ENCODE peak calls at places on chromosomes 12 and 14, in seven cellular contexts. G is lung microvascular endothelial cell, K is tibial artery, J is lung, Z is T-helper 1 cell, B is MV-4-11, C is C1 segment of cervical spinal cord. W is an unnamed sample.

GRCh38 chr12:532908-533565 is 73.3 kb downstream of the B4GALNT3 start:
- DNase-seq in G (no peak), C (no peak), B (peak; percentile 69), Z (no peak), J (no peak), K (no peak), W (no peak)

GRCh38 chr12:62403031-62403430 is 63.6 kb upstream of the MON2 start:
- DNase-seq in Z (no peak), C (no peak), B (no peak), J (no peak), K (no peak), G (no peak), W (no peak)

GRCh38 chr14:102140027-102140749 is 491 bp downstream of the WDR20 start:
- DNase-seq in C (peak; percentile 34), B (no peak), K (peak; percentile 38), G (peak; percentile 37), J (peak; percentile 46), Z (peak; percentile 13), W (peak; percentile 68)

GRCh38 chr14:61803755-61804154 is 41.5 kb downstream of the SNAPC1 start:
- DNase-seq in Z (no peak), G (no peak), C (no peak), K (no peak), B (no peak), J (no peak), W (no peak)

GRCh38 chr14:21087294-21088091 is 11.0 kb downstream of the ZNF219 start:
- DNase-seq in B (peak; percentile 96), K (no peak), G (peak; percentile 99), C (no peak), J (no peak), Z (peak; percentile 83), W (no peak)

GRCh38 chr12:78928200-78929074 is 63.9 kb downstream of the SYT1 start:
- DNase-seq in C (no peak), J (no peak), B (no peak), K (no peak), Z (no peak), G (peak; percentile 96), W (no peak)

GRCh38 chr14:104019806-104020205 is 65.7 kb upstream of the ASPG start:
- DNase-seq in Z (no peak), K (no peak), B (no peak), C (no peak), G (no peak), J (no peak), W (no peak)

GRCh38 chr14:105047283-105048016 is 17.8 kb downstream of the GPR132 start:
- DNase-seq in K (peak; percentile 19), Z (no peak), B (no peak), G (no peak), J (no peak), C (no peak), W (peak; percentile 66)

GRCh38 chr12:62654558-62655241 is 188.1 kb downstream of the MON2 start:
- DNase-seq in Z (no peak), C (no peak), K (no peak), B (no peak), G (no peak), J (no peak), W (no peak)

GRCh38 chr14:103316723-103317122 is 17.3 kb upstream of the EIF5 start:
- DNase-seq in B (no peak), J (no peak), Z (no peak), G (no peak), C (no peak), K (no peak), W (no peak)

GRCh38 chr14:102659797-102660196 is 67.3 kb downstream of the RCOR1 start:
- DNase-seq in G (no peak), K (no peak), C (no peak), B (peak; percentile 35), Z (no peak), J (no peak), W (no peak)

W was measured in sigmoid colon.